ENCODE peak calls at places on chromosome 2, in seven cellular contexts. N is upper lobe of right lung, X is transverse colon, D is HL-60, J is GM23338, U is testis, V is BE2C. F is an unnamed sample.

GRCh38 chr2:207558106-207558505 is 28.3 kb downstream of the CREB1 start:
- DNase-seq in D (no peak), V (no peak), J (no peak), U (no peak), N (no peak), X (no peak), F (no peak)

GRCh38 chr2:196464311-196464710 is 175.2 kb upstream of the CCDC150 start:
- DNase-seq in N (no peak), D (no peak), J (no peak), U (no peak), V (no peak), X (no peak), F (no peak)

GRCh38 chr2:34985474-34985873 is 1370.1 kb upstream of the CRIM1 start:
- DNase-seq in N (no peak), V (peak; percentile 77), D (no peak), U (no peak), X (no peak), J (no peak), F (no peak)

GRCh38 chr2:240972636-240973521 is 25.5 kb upstream of the SNED1 start:
- DNase-seq in J (no peak), D (no peak), N (no peak), X (no peak), V (no peak), U (no peak), F (no peak)

GRCh38 chr2:54206596-54206995 is 49.4 kb downstream of the TSPYL6 start:
- DNase-seq in J (peak; percentile 43), N (no peak), V (no peak), U (no peak), D (no peak), X (no peak), F (no peak)

GRCh38 chr2:27701676-27702075 is 38.0 kb downstream of the SLC4A1AP start:
- DNase-seq in J (no peak), D (no peak), N (peak; percentile 91), U (no peak), V (no peak), X (no peak), F (no peak)

GRCh38 chr2:37287966-37288365 is 36.7 kb downstream of the PRKD3 start:
- DNase-seq in J (peak; percentile 45), X (no peak), N (no peak), V (peak; percentile 40), D (peak; percentile 54), U (no peak), F (no peak)

GRCh38 chr2:45851576-45852304 is 200.3 kb downstream of the PRKCE start:
- DNase-seq in X (no peak), J (no peak), U (no peak), V (peak; percentile 28), N (no peak), D (no peak), F (no peak)

GRCh38 chr2:174764281-174765063 is at the start of gene CHRNA1:
- DNase-seq in U (no peak), X (no peak), N (no peak), J (no peak), V (no peak), D (no peak), F (no peak)

GRCh38 chr2:71816815-71817214 is 330.8 kb downstream of the CYP26B1 start:
- DNase-seq in X (no peak), U (no peak), N (no peak), J (no peak), V (no peak), D (no peak), F (peak; percentile 33)

GRCh38 chr2:83879127-83879526 is 580.0 kb downstream of the SUCLG1 start:
- DNase-seq in U (peak; percentile 24), N (no peak), V (no peak), X (no peak), D (no peak), J (no peak), F (no peak)

GRCh38 chr2:172113617-172114016 is 10.9 kb upstream of the DLX2 start:
- DNase-seq in X (no peak), D (no peak), V (no peak), J (peak; percentile 57), U (no peak), N (no peak), F (no peak)

GRCh38 chr2:171102802-171103201 is 57.9 kb downstream of the TLK1 start:
- DNase-seq in X (no peak), J (no peak), N (no peak), U (no peak), D (no peak), V (no peak), F (no peak)

GRCh38 chr2:70396589-70396988 is 94.7 kb upstream of the FAM136A start:
- DNase-seq in N (no peak), J (no peak), X (no peak), U (no peak), V (no peak), D (no peak), F (no peak)

GRCh38 chr2:70400539-70400938 is 98.7 kb upstream of the FAM136A start:
- DNase-seq in D (no peak), U (no peak), N (no peak), V (no peak), X (no peak), J (no peak), F (no peak)

GRCh38 chr2:70399046-70399445 is 97.2 kb upstream of the FAM136A start:
- DNase-seq in V (no peak), J (no peak), D (no peak), N (no peak), U (no peak), X (no peak), F (no peak)

GRCh38 chr2:70393881-70394280 is 92.0 kb upstream of the FAM136A start:
- DNase-seq in D (no peak), V (no peak), J (no peak), X (no peak), U (no peak), N (no peak), F (no peak)

DNA sequence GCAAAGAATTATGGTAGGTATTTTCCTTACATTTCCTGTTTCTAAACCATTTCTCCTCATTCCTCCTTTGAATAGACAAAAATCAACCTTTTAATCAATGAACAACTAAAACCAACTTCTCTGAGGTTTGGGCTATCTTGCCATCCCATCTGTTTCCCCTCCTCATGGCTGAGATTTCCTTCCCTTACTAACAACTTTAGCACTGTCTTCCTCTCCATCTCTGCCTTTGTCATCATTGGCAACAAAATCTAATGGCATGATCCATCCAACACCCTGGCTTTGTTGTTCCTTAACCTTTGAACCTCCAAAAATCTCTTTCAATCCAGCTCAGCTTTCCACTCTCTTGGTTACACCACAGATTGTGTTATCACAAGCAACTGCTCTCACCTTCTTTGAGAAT is 95.3 kb upstream of the FAM136A start:
- DNase-seq in U (no peak), X (no peak), V (no peak), J (no peak), D (no peak), N (no peak), F (no peak)
- TF ChIP-seq CTCF in U (no peak), X (no peak), V (no peak), J (no peak), D (no peak), N (no peak), F (no peak)

GRCh38 chr2:144519597-144519933 is 354 bp downstream of the ZEB2 start:
- DNase-seq in N (no peak), J (no peak), D (no peak), X (no peak), V (no peak), U (no peak), F (no peak)

GRCh38 chr2:144519934-144520717 is at the start of gene ZEB2:
- DNase-seq in V (peak; percentile 60), D (peak; percentile 88), N (no peak), J (peak; percentile 72), U (peak; percentile 91), X (peak; percentile 43), F (peak; percentile 88)

GRCh38 chr2:144518744-144519596 is 949 bp downstream of the ZEB2 start:
- DNase-seq in D (no peak), V (no peak), X (no peak), U (no peak), J (no peak), N (no peak), F (no peak)

GRCh38 chr2:144521702-144522101 is 1.8 kb upstream of the ZEB2 start:
- DNase-seq in D (peak; percentile 67), J (no peak), X (no peak), U (no peak), N (no peak), V (no peak), F (no peak)

DNA sequence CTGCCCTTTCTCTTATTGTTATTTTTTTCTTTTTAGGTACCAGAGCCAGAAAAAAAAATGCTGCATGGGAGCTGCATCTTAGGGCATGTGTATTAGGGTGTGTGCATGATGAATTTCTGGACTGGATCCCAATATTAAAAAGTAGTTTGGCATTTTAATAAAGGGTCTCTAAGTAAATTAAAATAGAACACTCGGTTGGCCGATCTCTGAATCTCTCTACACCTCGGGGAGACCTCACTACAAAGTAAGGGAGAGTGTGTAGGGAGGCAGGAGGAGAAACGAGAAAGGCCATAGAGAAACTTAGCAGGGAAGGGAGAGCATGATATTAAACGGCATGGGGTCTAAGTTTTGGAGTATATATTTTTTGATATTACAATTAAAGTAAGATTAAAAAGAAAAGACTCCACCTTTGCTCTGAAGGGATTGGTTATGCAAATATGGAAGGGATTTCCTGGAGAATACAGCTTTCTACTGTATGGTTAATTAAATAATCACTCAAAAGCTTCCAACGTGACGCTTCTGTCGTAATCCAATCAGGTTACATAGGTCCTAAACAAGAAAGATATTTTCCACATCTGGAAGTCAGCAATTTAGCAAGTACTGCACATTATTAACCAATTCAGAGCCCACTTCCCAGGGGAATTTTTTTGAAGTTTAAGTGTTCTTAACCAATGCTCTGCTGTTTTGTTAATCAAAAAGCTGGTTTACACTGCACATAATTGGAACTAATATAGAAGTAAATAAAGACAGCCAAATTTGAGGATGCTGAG is 984 bp upstream of the ZEB2 start:
- DNase-seq in N (no peak), U (no peak), V (no peak), D (no peak), X (no peak), J (no peak), F (no peak)
- H3K4me3 ChIP-seq in N (peak overlapping the region; percentile 54), U (peak overlapping the region; percentile 86), V (peak overlapping the region; percentile 71), D (no peak overlapping the region), X (peak overlapping the region; percentile 6), J (peak overlapping the region; percentile 30), F (peak overlapping the region; percentile 78)

GRCh38 chr2:179022685-179023084 is 27.3 kb downstream of the CCDC141 start:
- DNase-seq in J (no peak), D (no peak), U (peak; percentile 25), N (no peak), X (no peak), V (no peak), F (no peak)

GRCh38 chr2:179020156-179020750 is 29.7 kb downstream of the CCDC141 start:
- DNase-seq in D (peak; percentile 29), N (no peak), U (peak; percentile 75), V (peak; percentile 24), X (no peak), J (peak; percentile 82), F (no peak)

GRCh38 chr2:179019260-179019659 is 30.7 kb downstream of the CCDC141 start:
- DNase-seq in J (no peak), X (no peak), D (no peak), V (no peak), N (no peak), U (no peak), F (no peak)

GRCh38 chr2:179021258-179021657 is 28.7 kb downstream of the CCDC141 start:
- DNase-seq in N (no peak), D (no peak), U (no peak), J (no peak), V (no peak), X (no peak), F (no peak)

GRCh38 chr2:179017958-179018357 is 32.0 kb downstream of the CCDC141 start:
- DNase-seq in J (no peak), V (no peak), N (no peak), U (no peak), X (no peak), D (peak; percentile 22), F (no peak)
- TF ChIP-seq CTCF in J (no peak), V (no peak), N (no peak), U (no peak), X (no peak), D (no peak), F (no peak)

GRCh38 chr2:148567716-148568115 is 76.8 kb upstream of the EPC2 start:
- DNase-seq in U (no peak), X (no peak), J (no peak), D (no peak), N (no peak), V (no peak), F (no peak)
- H3K4me3 ChIP-seq in U (no peak overlapping the region), X (no peak overlapping the region), J (no peak overlapping the region), D (no peak overlapping the region), N (no peak overlapping the region), V (no peak overlapping the region), F (no peak overlapping the region)

F was measured in coronary artery.